ENCODE peak calls at places on chromosomes 6 and 20, in four cellular contexts. Z is activated effector memory CD4-positive, alpha-beta T cell treated with Interleukin-2 at 50 U/mL for 16 hours; F is stimulated activated CD4-positive, alpha-beta T cell treated with anti-CD3 and anti-CD28 coated beads, TNF-alpha, amount 100 ng/mL, for 48 hours; N is CD8-positive, alpha-beta T cell. I is an unnamed sample.

GRCh38 chr6:68468244-68468884 is 166.7 kb upstream of the ADGRB3 start:
- DNase-seq in Z (no peak), N (no peak), F (no peak), I (no peak)

GRCh38 chr20:50242863-50243609 is 52.4 kb downstream of the CEBPB start:
- DNase-seq in F (no peak), Z (no peak), N (no peak), I (peak)

GRCh38 chr6:29531668-29532067 is 27.9 kb downstream of the UBD start:
- DNase-seq in Z (no peak), F (no peak), N (no peak), I (no peak)

GRCh38 chr20:12171927-12172581 is 254.4 kb downstream of the BTBD3 start:
- DNase-seq in N (no peak), Z (no peak), F (no peak), I (peak)

GRCh38 chr6:105603779-105604592 is 201.1 kb upstream of the PREP start:
- DNase-seq in F (no peak), N (no peak), Z (no peak), I (no peak)

GRCh38 chr6:131792091-131792496 is 15.7 kb upstream of the ENPP1 start:
- DNase-seq in F (peak), N (no peak), Z (no peak), I (peak)

GRCh38 chr6:46606318-46606717 is 46.3 kb downstream of the CYP39A1 start:
- DNase-seq in N (no peak), F (no peak), Z (no peak), I (no peak)

GRCh38 chr20:3557237-3557636 is 86.4 kb downstream of the ATRN start:
- DNase-seq in Z (no peak), N (no peak), F (no peak), I (no peak)

GRCh38 chr6:88380083-88380482 is 213.9 kb upstream of the CNR1 start:
- DNase-seq in N (no peak), Z (no peak), F (no peak), I (peak)

GRCh38 chr6:26233608-26234420 is 131.2 kb upstream of the BTN3A2 start:
- DNase-seq in F (no peak), Z (peak), N (peak), I (peak)

GRCh38 chr6:75409928-75410327 is 83.7 kb downstream of the FILIP1 start:
- DNase-seq in Z (no peak), F (no peak), N (no peak), I (no peak)

GRCh38 chr6:131958551-131959470 is 7.6 kb upstream of the CCN2 start:
- DNase-seq in F (no peak), Z (no peak), N (no peak), I (no peak)

GRCh38 chr6:158642097-158642601 is 2.4 kb downstream of the DYNLT1 start:
- DNase-seq in F (no peak), Z (no peak), N (no peak), I (peak)

GRCh38 chr6:36404164-36404563 is 16.7 kb upstream of the ETV7 start:
- DNase-seq in F (no peak), N (no peak), Z (no peak), I (no peak)

GRCh38 chr6:105318660-105319059 is 84.2 kb downstream of the PREP start:
- DNase-seq in F (no peak), N (no peak), Z (no peak), I (peak)

GRCh38 chr6:53611342-53611741 is 54.2 kb downstream of the KLHL31 start:
- DNase-seq in F (no peak), N (no peak), Z (no peak), I (no peak)

GRCh38 chr6:73565767-73566485 is 45.1 kb upstream of the EEF1A1 start:
- DNase-seq in Z (no peak), N (no peak), F (no peak), I (peak)

GRCh38 chr20:38601216-38602184 is at the start of gene ARHGAP40:
- DNase-seq in Z (no peak), N (no peak), F (no peak), I (peak)

GRCh38 chr20:40869416-40870147 is 159.0 kb upstream of the TOP1 start:
- DNase-seq in F (no peak), N (no peak), Z (no peak), I (no peak)

GRCh38 chr6:43817192-43817591 is 47.2 kb downstream of the VEGFA start:
- DNase-seq in Z (no peak), F (no peak), N (no peak), I (no peak)

GRCh38 chr20:60246751-60247150 is 288.5 kb downstream of the CDH26 start:
- DNase-seq in N (no peak), Z (no peak), F (no peak), I (no peak)

GRCh38 chr6:81565071-81565470 is 187.4 kb downstream of the TENT5A start:
- DNase-seq in N (no peak), F (no peak), Z (no peak), I (peak)

GRCh38 chr20:44051661-44052000 is 135.4 kb downstream of the JPH2 start:
- DNase-seq in N (no peak), Z (no peak), F (no peak), I (no peak)

GRCh38 chr6:39980839-39981580 is 46.7 kb upstream of the MOCS1 start:
- DNase-seq in F (no peak), N (no peak), Z (no peak), I (peak)

GRCh38 chr6:6623553-6623952 is 35.0 kb downstream of the LY86 start:
- DNase-seq in Z (no peak), F (no peak), N (no peak), I (no peak)

GRCh38 chr6:24274441-24275083 is 83.3 kb downstream of the DCDC2 start:
- DNase-seq in F (no peak), Z (no peak), N (no peak), I (peak)

GRCh38 chr6:137728386-137729349 is 138.4 kb upstream of the TNFAIP3 start:
- DNase-seq in N (no peak), Z (no peak), F (no peak), I (peak)

GRCh38 chr6:96939019-96939805 is 14.7 kb downstream of the KLHL32 start:
- DNase-seq in F (peak), N (no peak), Z (no peak), I (peak)

GRCh38 chr20:50913976-50914375 is 17.3 kb downstream of the ADNP start:
- DNase-seq in Z (no peak), F (no peak), N (no peak), I (peak)

GRCh38 chr20:53995949-53996348 is 74.4 kb downstream of the BCAS1 start:
- DNase-seq in N (no peak), F (no peak), Z (no peak), I (peak)

GRCh38 chr6:24906314-24906713 is 29.4 kb downstream of the RIPOR2 start:
- DNase-seq in N (no peak), F (no peak), Z (no peak), I (no peak)

GRCh38 chr6:27592481-27593199 is 119.7 kb upstream of the ZNF184 start:
- DNase-seq in Z (no peak), N (no peak), F (no peak), I (peak)

GRCh38 chr6:34463849-34464248 is 2.0 kb upstream of the PACSIN1 start:
- DNase-seq in Z (no peak), N (no peak), F (no peak), I (no peak)

GRCh38 chr6:36615018-36615761 is 21.0 kb downstream of the SRSF3 start:
- DNase-seq in N (peak), F (no peak), Z (peak), I (peak)

GRCh38 chr20:38369387-38369786 is 23.1 kb downstream of the LBP start:
- DNase-seq in F (no peak), N (no peak), Z (no peak), I (peak)